ENCODE peak calls at places on chromosomes 11 and 22, in five cellular contexts. P, X, J, Z and L are unnamed samples.

GRCh38 chr11:27672836-27673464 is 27.3 kb downstream of the BDNF start:
- DNase-seq in P (no peak), X (no peak), J (no peak), Z (peak; percentile 73), L (no peak)

GRCh38 chr11:95461348-95461747 is 230.3 kb upstream of the SESN3 start:
- DNase-seq in P (no peak), X (no peak), J (no peak), Z (no peak), L (no peak)

GRCh38 chr11:7555067-7555699 is 41.4 kb downstream of the PPFIBP2 start:
- DNase-seq in P (no peak), X (no peak), J (no peak), Z (no peak), L (no peak)

GRCh38 chr11:132429685-132430084 is 1059.3 kb downstream of the NTM start:
- DNase-seq in P (no peak), X (no peak), J (no peak), Z (no peak), L (no peak)

GRCh38 chr11:117438371-117439000 is 110.8 kb downstream of the CEP164 start:
- DNase-seq in P (no peak), X (no peak), J (peak; percentile 82), Z (no peak), L (no peak)

GRCh38 chr22:29917052-29917902 is 34.3 kb downstream of the MTMR3 start:
- DNase-seq in P (no peak), X (no peak), J (no peak), Z (peak; percentile 51), L (no peak)

GRCh38 chr11:105937738-105938137 is 84.3 kb downstream of the MSANTD4 start:
- DNase-seq in P (no peak), X (no peak), J (peak; percentile 7), Z (peak; percentile 39), L (no peak)

GRCh38 chr11:39651857-39652461 is 1807.5 kb downstream of the LRRC4C start:
- DNase-seq in P (no peak), X (no peak), J (no peak), Z (no peak), L (no peak)

GRCh38 chr11:10900686-10901415 is 43.0 kb upstream of the ZBED5 start:
- DNase-seq in P (no peak), X (no peak), J (peak; percentile 75), Z (peak; percentile 78), L (no peak)

GRCh38 chr11:61280883-61281580 is 14.1 kb downstream of the VWCE start:
- DNase-seq in P (no peak), X (no peak), J (no peak), Z (no peak), L (no peak)

GRCh38 chr11:33383075-33383919 is 126.1 kb downstream of the HIPK3 start:
- DNase-seq in P (no peak), X (no peak), J (no peak), Z (no peak), L (no peak)

GRCh38 chr11:61685611-61685955 is 5.4 kb downstream of the DAGLA start:
- DNase-seq in P (no peak), X (no peak), J (no peak), Z (no peak), L (no peak)

GRCh38 chr11:45653277-45653676 is 12.1 kb downstream of the CHST1 start:
- DNase-seq in P (no peak), X (no peak), J (no peak), Z (no peak), L (no peak)

GRCh38 chr11:128496684-128497056 is 90.7 kb downstream of the ETS1 start:
- DNase-seq in P (no peak), X (no peak), J (no peak), Z (no peak), L (no peak)

GRCh38 chr11:109112748-109113378 is 309.1 kb upstream of the C11orf87 start:
- DNase-seq in P (no peak), X (peak; percentile 57), J (no peak), Z (no peak), L (no peak)

GRCh38 chr11:44823920-44824704 is 97.3 kb downstream of the TSPAN18 start:
- DNase-seq in P (no peak), X (no peak), J (no peak), Z (no peak), L (no peak)

GRCh38 chr11:40819230-40819629 is 640.2 kb downstream of the LRRC4C start:
- DNase-seq in P (no peak), X (no peak), J (no peak), Z (no peak), L (peak; percentile 3)

GRCh38 chr22:41668971-41669911 is 19.4 kb downstream of the SNU13 start:
- DNase-seq in P (no peak), X (no peak), J (peak; percentile 77), Z (peak; percentile 64), L (peak; percentile 85)

GRCh38 chr11:78869293-78869692 is 294.6 kb upstream of the NARS2 start:
- DNase-seq in P (no peak), X (no peak), J (no peak), Z (no peak), L (no peak)

GRCh38 chr11:110424775-110425444 is 4.8 kb upstream of the FDX1 start:
- DNase-seq in P (no peak), X (no peak), J (no peak), Z (no peak), L (no peak)

GRCh38 chr11:74460481-74461154 is 6.7 kb downstream of the KCNE3 start:
- DNase-seq in P (no peak), X (no peak), J (no peak), Z (peak; percentile 38), L (no peak)

GRCh38 chr11:114017723-114018122 is 41.8 kb upstream of the ZBTB16 start:
- DNase-seq in P (no peak), X (no peak), J (peak; percentile 13), Z (no peak), L (no peak)

GRCh38 chr11:109306322-109306721 is 115.7 kb upstream of the C11orf87 start:
- DNase-seq in P (no peak), X (no peak), J (no peak), Z (no peak), L (no peak)

GRCh38 chr11:132106336-132106982 is 736.0 kb downstream of the NTM start:
- DNase-seq in P (no peak), X (peak; percentile 96), J (peak; percentile 56), Z (no peak), L (no peak)

GRCh38 chr22:43985532-43985931 is 30.3 kb downstream of the SAMM50 start:
- DNase-seq in P (no peak), X (no peak), J (no peak), Z (no peak), L (no peak)

GRCh38 chr11:18313985-18314763 is 7.8 kb downstream of the HPS5 start:
- DNase-seq in P (no peak), X (no peak), J (peak; percentile 25), Z (peak; percentile 15), L (no peak)

GRCh38 chr11:102530558-102530957 is at the start of gene MMP7:
- DNase-seq in P (no peak), X (no peak), J (peak; percentile 57), Z (peak; percentile 66), L (peak; percentile 82)

GRCh38 chr11:12629601-12630313 is 44.5 kb upstream of the TEAD1 start:
- DNase-seq in P (peak; percentile 1), X (no peak), J (peak; percentile 35), Z (peak; percentile 65), L (no peak)

GRCh38 chr11:47716692-47717091 is 1.5 kb upstream of the AGBL2 start:
- DNase-seq in P (no peak), X (no peak), J (no peak), Z (no peak), L (no peak)

GRCh38 chr11:113778111-113778910 is 1.3 kb upstream of the CLDN25 start:
- DNase-seq in P (no peak), X (peak; percentile 57), J (peak; percentile 39), Z (no peak), L (peak; percentile 44)

GRCh38 chr22:30861131-30861530 is 107.4 kb downstream of the MORC2 start:
- DNase-seq in P (no peak), X (no peak), J (no peak), Z (no peak), L (no peak)

GRCh38 chr11:127274328-127274676 is 273.7 kb upstream of the KIRREL3 start:
- DNase-seq in P (no peak), X (no peak), J (peak; percentile 56), Z (no peak), L (no peak)

GRCh38 chr11:94376841-94377240 is 24.4 kb downstream of the GPR83 start:
- DNase-seq in P (no peak), X (no peak), J (no peak), Z (no peak), L (no peak)